ENCODE peak calls at places on chromosomes 3 and 15, in seven cellular contexts. One of them, this sample, is unnamed.
A peak's percentile ranks its signal among the peaks of the same experiment; 100 is the strongest.

GRCh38 chr3:150096700-150097587 is 126.2 kb upstream of the PFN2 start:
- DNase-seq in tibial nerve: no peak
- DNase-seq in GM12878: no peak
- DNase-seq in pancreas: no peak
- DNase-seq in IMR-90: no peak
- DNase-seq in CD4-positive, alpha-beta T cell: no peak
- DNase-seq in AG04450: no peak
- DNase-seq in this sample: no peak

GRCh38 chr3:58532794-58533220 is 4.2 kb downstream of the ACOX2 start:
- DNase-seq in tibial nerve: peak; percentile 44
- DNase-seq in GM12878: peak; percentile 11
- DNase-seq in pancreas: peak; percentile 79
- DNase-seq in IMR-90: peak; percentile 65
- DNase-seq in CD4-positive, alpha-beta T cell: peak; percentile 69
- DNase-seq in AG04450: peak; percentile 16
- DNase-seq in this sample: peak; percentile 87

GRCh38 chr15:99413955-99414754 is 151.6 kb upstream of the MEF2A start:
- DNase-seq in tibial nerve: no peak
- DNase-seq in GM12878: no peak
- DNase-seq in pancreas: no peak
- DNase-seq in IMR-90: no peak
- DNase-seq in CD4-positive, alpha-beta T cell: no peak
- DNase-seq in AG04450: no peak
- DNase-seq in this sample: no peak

GRCh38 chr3:171801738-171802600 is 8.3 kb downstream of the PLD1 start:
- DNase-seq in tibial nerve: no peak
- DNase-seq in GM12878: peak; percentile 70
- DNase-seq in pancreas: no peak
- DNase-seq in IMR-90: peak; percentile 93
- DNase-seq in CD4-positive, alpha-beta T cell: no peak
- DNase-seq in AG04450: peak; percentile 68
- DNase-seq in this sample: no peak

GRCh38 chr3:36318584-36319200 is 61.6 kb upstream of the STAC start:
- DNase-seq in tibial nerve: no peak
- DNase-seq in GM12878: no peak
- DNase-seq in pancreas: no peak
- DNase-seq in IMR-90: no peak
- DNase-seq in CD4-positive, alpha-beta T cell: no peak
- DNase-seq in AG04450: no peak
- DNase-seq in this sample: no peak

GRCh38 chr15:97009036-97009555 is 678.6 kb downstream of the NR2F2 start:
- DNase-seq in tibial nerve: no peak
- DNase-seq in GM12878: no peak
- DNase-seq in pancreas: no peak
- DNase-seq in IMR-90: no peak
- DNase-seq in CD4-positive, alpha-beta T cell: no peak
- DNase-seq in AG04450: no peak
- DNase-seq in this sample: no peak

GRCh38 chr3:133549565-133549964 is 23.9 kb upstream of the CDV3 start:
- DNase-seq in tibial nerve: no peak
- DNase-seq in GM12878: no peak
- DNase-seq in pancreas: no peak
- DNase-seq in IMR-90: no peak
- DNase-seq in CD4-positive, alpha-beta T cell: no peak
- DNase-seq in AG04450: no peak
- DNase-seq in this sample: no peak

GRCh38 chr3:112671930-112672715 is 31.2 kb upstream of the CCDC80 start:
- DNase-seq in tibial nerve: no peak
- DNase-seq in GM12878: no peak
- DNase-seq in pancreas: no peak
- DNase-seq in IMR-90: peak; percentile 98
- DNase-seq in CD4-positive, alpha-beta T cell: no peak
- DNase-seq in AG04450: peak; percentile 77
- DNase-seq in this sample: no peak

GRCh38 chr15:27271258-27271657 is 300.3 kb downstream of the GABRG3 start:
- DNase-seq in tibial nerve: no peak
- DNase-seq in GM12878: no peak
- DNase-seq in pancreas: no peak
- DNase-seq in IMR-90: no peak
- DNase-seq in CD4-positive, alpha-beta T cell: no peak
- DNase-seq in AG04450: no peak
- DNase-seq in this sample: no peak

GRCh38 chr15:67762610-67763368 is 62.5 kb upstream of the SKOR1 start:
- DNase-seq in tibial nerve: no peak
- DNase-seq in GM12878: peak; percentile 85
- DNase-seq in pancreas: no peak
- DNase-seq in IMR-90: peak; percentile 34
- DNase-seq in CD4-positive, alpha-beta T cell: peak; percentile 15
- DNase-seq in AG04450: no peak
- DNase-seq in this sample: no peak

GRCh38 chr3:33438871-33439270 is 1.3 kb downstream of the UBP1 start:
- DNase-seq in tibial nerve: no peak
- DNase-seq in GM12878: no peak
- DNase-seq in pancreas: no peak
- DNase-seq in IMR-90: peak; percentile 21
- DNase-seq in CD4-positive, alpha-beta T cell: no peak
- DNase-seq in AG04450: no peak
- DNase-seq in this sample: no peak

GRCh38 chr3:159126261-159127020 is 324.6 kb downstream of the MFSD1 start:
- DNase-seq in tibial nerve: no peak
- DNase-seq in GM12878: no peak
- DNase-seq in pancreas: no peak
- DNase-seq in IMR-90: no peak
- DNase-seq in CD4-positive, alpha-beta T cell: no peak
- DNase-seq in AG04450: no peak
- DNase-seq in this sample: no peak

GRCh38 chr3:185337231-185337816 is 25.6 kb upstream of the MAP3K13 start:
- DNase-seq in tibial nerve: no peak
- DNase-seq in GM12878: no peak
- DNase-seq in pancreas: peak; percentile 26
- DNase-seq in IMR-90: no peak
- DNase-seq in CD4-positive, alpha-beta T cell: no peak
- DNase-seq in AG04450: no peak
- DNase-seq in this sample: no peak

GRCh38 chr3:56916697-56917336 is 115.1 kb upstream of the ARHGEF3 start:
- DNase-seq in tibial nerve: no peak
- DNase-seq in GM12878: no peak
- DNase-seq in pancreas: no peak
- DNase-seq in IMR-90: no peak
- DNase-seq in CD4-positive, alpha-beta T cell: no peak
- DNase-seq in AG04450: no peak
- DNase-seq in this sample: no peak

GRCh38 chr3:56917337-56917697 is 115.6 kb upstream of the ARHGEF3 start:
- DNase-seq in tibial nerve: no peak
- DNase-seq in GM12878: no peak
- DNase-seq in pancreas: no peak
- DNase-seq in IMR-90: no peak
- DNase-seq in CD4-positive, alpha-beta T cell: no peak
- DNase-seq in AG04450: no peak
- DNase-seq in this sample: no peak

GRCh38 chr3:56915969-56916586 is 114.3 kb upstream of the ARHGEF3 start:
- DNase-seq in tibial nerve: no peak
- DNase-seq in GM12878: peak; percentile 32
- DNase-seq in pancreas: no peak
- DNase-seq in IMR-90: no peak
- DNase-seq in CD4-positive, alpha-beta T cell: peak; percentile 59
- DNase-seq in AG04450: no peak
- DNase-seq in this sample: peak; percentile 76

GRCh38 chr3:56911363-56911762 is 109.6 kb upstream of the ARHGEF3 start:
- DNase-seq in tibial nerve: no peak
- DNase-seq in GM12878: no peak
- DNase-seq in pancreas: no peak
- DNase-seq in IMR-90: no peak
- DNase-seq in CD4-positive, alpha-beta T cell: no peak
- DNase-seq in AG04450: no peak
- DNase-seq in this sample: no peak

DNA sequence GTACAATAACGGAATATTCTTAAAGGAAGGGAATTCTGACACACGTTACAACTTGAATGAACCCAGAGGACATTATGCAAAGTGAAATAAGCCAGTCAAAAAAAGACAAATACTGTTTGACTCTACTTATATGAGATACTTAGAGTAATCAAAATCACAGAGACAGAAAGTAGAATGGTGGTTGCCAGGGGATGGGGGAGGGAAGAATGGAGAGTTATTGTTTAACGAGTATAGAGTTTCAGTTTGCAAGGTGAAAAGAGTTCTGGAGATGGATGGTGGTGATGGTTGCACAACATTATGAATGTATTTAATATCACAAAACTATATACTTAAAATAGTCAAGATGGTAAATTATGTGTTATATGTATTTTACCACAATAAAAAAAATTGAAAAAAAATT is 112.9 kb upstream of the ARHGEF3 start:
- DNase-seq in tibial nerve: no peak
- DNase-seq in GM12878: no peak
- DNase-seq in pancreas: no peak
- DNase-seq in IMR-90: no peak
- DNase-seq in CD4-positive, alpha-beta T cell: no peak
- DNase-seq in AG04450: no peak
- DNase-seq in this sample: no peak
- H3K27ac ChIP-seq in tibial nerve: no peak overlapping the region
- H3K27ac ChIP-seq in GM12878: no peak overlapping the region
- H3K27ac ChIP-seq in pancreas: no peak overlapping the region
- H3K27ac ChIP-seq in IMR-90: no peak overlapping the region
- H3K27ac ChIP-seq in CD4-positive, alpha-beta T cell: no peak overlapping the region
- H3K27ac ChIP-seq in AG04450: no peak overlapping the region
- H3K27ac ChIP-seq in this sample: no peak overlapping the region

GRCh38 chr3:13308406-13308805 is 111.7 kb downstream of the NUP210 start:
- DNase-seq in tibial nerve: no peak
- DNase-seq in GM12878: no peak
- DNase-seq in pancreas: peak; percentile 72
- DNase-seq in IMR-90: peak; percentile 38
- DNase-seq in CD4-positive, alpha-beta T cell: peak; percentile 12
- DNase-seq in AG04450: no peak
- DNase-seq in this sample: peak; percentile 43
- TF ChIP-seq CTCF in tibial nerve: peak; percentile 21
- TF ChIP-seq CTCF in GM12878: peak; percentile 59
- TF ChIP-seq CTCF in pancreas: peak; percentile 12
- TF ChIP-seq CTCF in IMR-90: peak; percentile 33
- TF ChIP-seq CTCF in CD4-positive, alpha-beta T cell: peak; percentile 55
- TF ChIP-seq CTCF in AG04450: peak; percentile 47
- TF ChIP-seq CTCF in this sample: peak; percentile 44

DNA sequence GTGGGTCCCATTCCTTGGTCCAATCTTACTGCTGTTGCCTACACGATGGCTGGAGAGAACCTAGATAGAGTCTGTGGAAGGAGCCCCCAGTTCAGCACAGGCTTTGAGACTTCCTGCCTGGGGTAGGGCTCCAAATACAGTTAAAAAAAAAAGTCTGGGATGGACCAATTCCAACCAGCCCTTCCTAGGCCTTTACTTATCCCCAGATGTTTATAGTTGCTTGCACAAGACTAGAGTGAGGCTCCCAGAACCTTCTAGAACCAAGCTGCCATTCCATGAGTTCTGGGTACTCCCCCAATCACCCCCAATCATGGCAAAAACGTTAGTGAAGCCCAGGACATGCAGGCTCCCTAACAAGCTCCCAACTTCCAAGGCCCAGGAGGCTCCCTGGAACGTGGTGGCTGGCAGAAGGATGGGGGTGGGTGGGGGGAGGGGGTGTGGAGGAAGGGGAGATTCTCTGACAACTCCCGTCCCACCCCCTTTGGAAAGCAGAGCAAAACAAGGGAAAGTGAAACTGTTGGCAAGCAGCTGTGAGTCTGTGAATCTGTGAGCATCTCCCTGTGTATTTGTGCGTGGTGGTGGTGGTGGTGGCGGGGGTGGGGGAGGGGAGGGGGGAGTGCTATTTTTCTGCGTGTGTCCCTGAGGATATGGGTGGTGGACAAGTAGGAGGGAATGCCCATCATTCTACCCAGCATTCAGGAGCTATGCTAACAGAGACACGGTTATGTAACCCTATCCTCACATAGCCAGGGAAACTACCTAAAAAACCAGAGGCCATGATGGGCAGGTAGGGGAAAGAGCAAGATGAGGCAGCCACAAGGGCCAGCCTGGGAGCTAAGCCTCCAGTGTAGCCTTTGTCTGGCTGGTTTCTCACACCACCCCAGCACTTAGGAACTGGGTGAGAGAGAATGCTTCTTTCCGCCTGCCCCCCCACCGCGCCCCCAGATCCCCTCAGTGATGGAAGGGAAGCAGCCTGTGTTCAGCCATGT is 2.0 kb downstream of the MST1R start:
- DNase-seq in tibial nerve: no peak
- DNase-seq in GM12878: no peak
- DNase-seq in pancreas: no peak
- DNase-seq in IMR-90: peak; percentile 23
- DNase-seq in CD4-positive, alpha-beta T cell: no peak
- DNase-seq in AG04450: no peak
- DNase-seq in this sample: no peak
- H3K27ac ChIP-seq in tibial nerve: no peak overlapping the region
- H3K27ac ChIP-seq in GM12878: peak overlapping the region; percentile 46
- H3K27ac ChIP-seq in pancreas: peak overlapping the region; percentile 86
- H3K27ac ChIP-seq in IMR-90: no peak overlapping the region
- H3K27ac ChIP-seq in CD4-positive, alpha-beta T cell: no peak overlapping the region
- H3K27ac ChIP-seq in AG04450: no peak overlapping the region
- H3K27ac ChIP-seq in this sample: peak overlapping the region; percentile 65

DNA sequence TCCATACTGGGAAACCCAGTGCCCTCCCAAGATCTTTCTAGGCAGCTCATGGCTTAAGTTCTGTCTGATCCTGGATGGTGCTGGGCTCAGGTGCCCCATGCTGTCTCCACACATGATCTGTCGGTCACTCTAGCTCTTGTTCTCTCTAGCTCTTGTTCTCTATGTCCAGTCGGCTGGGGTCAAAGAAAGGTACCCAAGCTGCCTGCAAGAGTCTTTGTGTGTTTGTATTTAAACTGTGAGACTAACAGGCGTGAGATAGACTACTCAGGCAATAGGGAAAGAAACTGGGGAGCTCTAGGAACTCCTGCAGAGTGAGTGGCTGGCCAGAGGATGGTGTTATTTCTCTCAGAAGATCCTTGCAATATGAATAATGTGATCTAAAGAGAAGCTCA is 40.2 kb downstream of the GPR156 start:
- DNase-seq in tibial nerve: no peak
- DNase-seq in GM12878: no peak
- DNase-seq in pancreas: no peak
- DNase-seq in IMR-90: no peak
- DNase-seq in CD4-positive, alpha-beta T cell: no peak
- DNase-seq in AG04450: no peak
- DNase-seq in this sample: no peak
- TF ChIP-seq CTCF in tibial nerve: no peak
- TF ChIP-seq CTCF in GM12878: no peak
- TF ChIP-seq CTCF in pancreas: no peak
- TF ChIP-seq CTCF in IMR-90: no peak
- TF ChIP-seq CTCF in CD4-positive, alpha-beta T cell: no peak
- TF ChIP-seq CTCF in AG04450: no peak
- TF ChIP-seq CTCF in this sample: no peak